ENCODE peak calls at places on chromosomes 4 and X, in eight cellular contexts. N, U, Y, Z, X, P, M and I are unnamed samples.

GRCh38 chr4:18691431-18692200 is 670.1 kb upstream of the LCORL start:
- DNase-seq in X (peak; percentile 17), U (peak; percentile 36), N (no peak), M (no peak), Y (no peak), P (no peak), Z (no peak), I (no peak)

GRCh38 chr4:168575473-168575872 is 78.6 kb downstream of the PALLD start:
- DNase-seq in Y (no peak), P (no peak), N (no peak), M (no peak), U (no peak), X (no peak), Z (no peak), I (no peak)

GRCh38 chr4:115229873-115230272 is 116.5 kb upstream of the NDST4 start:
- DNase-seq in Y (no peak), M (no peak), X (no peak), P (no peak), Z (no peak), U (no peak), N (no peak), I (no peak)

GRCh38 chrX:154779261-154779660 is 16.6 kb downstream of the DKC1 start:
- DNase-seq in N (no peak), M (no peak), X (no peak), Y (no peak), P (no peak), Z (peak; percentile 82), U (no peak), I (no peak)

GRCh38 chr4:87500107-87500462 is 29.1 kb downstream of the SPARCL1 start:
- DNase-seq in P (no peak), N (no peak), U (no peak), Z (no peak), M (no peak), Y (no peak), X (no peak), I (no peak)

GRCh38 chrX:16578218-16578617 is 71.7 kb upstream of the S100G start:
- DNase-seq in M (no peak), X (no peak), Y (no peak), P (no peak), Z (peak; percentile 70), U (peak; percentile 6), N (no peak), I (no peak)

GRCh38 chr4:40516651-40517050 is 113.0 kb downstream of the RBM47 start:
- DNase-seq in N (no peak), X (peak; percentile 30), Z (no peak), M (no peak), Y (no peak), P (no peak), U (no peak), I (no peak)

GRCh38 chrX:123217077-123217476 is 33.0 kb downstream of the GRIA3 start:
- DNase-seq in P (no peak), N (no peak), Y (no peak), M (no peak), U (no peak), X (no peak), Z (peak; percentile 52), I (no peak)

GRCh38 chr4:173005912-173006633 is 162.5 kb upstream of the GALNT7 start:
- DNase-seq in P (no peak), Z (peak; percentile 11), M (no peak), N (no peak), Y (no peak), U (no peak), X (no peak), I (no peak)

GRCh38 chrX:10496345-10496965 is 123.9 kb downstream of the MID1 start:
- DNase-seq in M (no peak), U (no peak), N (no peak), Y (no peak), Z (peak; percentile 87), P (no peak), X (no peak), I (no peak)

GRCh38 chr4:72555377-72555831 is 13.6 kb downstream of the ADAMTS3 start:
- DNase-seq in Z (no peak), N (no peak), X (no peak), U (no peak), P (no peak), Y (no peak), M (no peak), I (no peak)

DNA sequence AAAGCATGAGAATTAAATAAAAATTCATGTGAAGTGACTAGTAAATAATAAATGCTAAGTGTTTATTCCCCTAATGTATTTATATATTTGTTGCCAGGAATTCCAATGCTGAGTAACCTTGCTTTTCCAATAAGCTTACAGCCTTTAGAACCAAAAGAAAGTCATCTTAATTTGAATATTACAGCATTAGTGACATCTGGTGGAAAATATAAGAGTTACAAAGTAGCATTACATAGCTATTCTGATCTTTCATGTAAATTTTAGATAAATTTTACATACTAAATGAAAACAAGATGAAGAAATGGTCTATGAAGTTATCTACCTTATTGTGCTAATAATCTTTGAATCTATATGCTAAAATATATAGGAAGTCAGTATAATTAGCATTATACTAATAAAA is 10.4 kb downstream of the MAD2L1 start:
- DNase-seq in U (no peak), X (no peak), P (no peak), N (no peak), Z (peak; percentile 54), M (no peak), Y (no peak), I (no peak)
- TF ChIP-seq CTCF in U (no peak), X (no peak), P (no peak), N (peak; percentile 44), Z (peak; percentile 19), M (no peak), Y (no peak), I (no peak)

GRCh38 chr4:6473264-6474052 is 1.0 kb upstream of the PPP2R2C start:
- DNase-seq in Z (no peak), X (no peak), P (no peak), U (no peak), Y (peak; percentile 12), N (no peak), M (no peak), I (no peak)

GRCh38 chr4:6474705-6475457 is 2.5 kb upstream of the PPP2R2C start:
- DNase-seq in X (no peak), N (no peak), Z (no peak), Y (peak; percentile 6), M (no peak), U (no peak), P (no peak), I (no peak)

GRCh38 chr4:6472387-6473263 is at the start of gene PPP2R2C:
- DNase-seq in Y (peak; percentile 14), P (no peak), X (peak; percentile 43), Z (no peak), N (no peak), U (no peak), M (peak; percentile 21), I (no peak)

GRCh38 chr4:6475492-6476020 is 3.1 kb upstream of the PPP2R2C start:
- DNase-seq in M (no peak), X (no peak), P (no peak), N (no peak), Z (no peak), Y (peak; percentile 10), U (no peak), I (no peak)

DNA sequence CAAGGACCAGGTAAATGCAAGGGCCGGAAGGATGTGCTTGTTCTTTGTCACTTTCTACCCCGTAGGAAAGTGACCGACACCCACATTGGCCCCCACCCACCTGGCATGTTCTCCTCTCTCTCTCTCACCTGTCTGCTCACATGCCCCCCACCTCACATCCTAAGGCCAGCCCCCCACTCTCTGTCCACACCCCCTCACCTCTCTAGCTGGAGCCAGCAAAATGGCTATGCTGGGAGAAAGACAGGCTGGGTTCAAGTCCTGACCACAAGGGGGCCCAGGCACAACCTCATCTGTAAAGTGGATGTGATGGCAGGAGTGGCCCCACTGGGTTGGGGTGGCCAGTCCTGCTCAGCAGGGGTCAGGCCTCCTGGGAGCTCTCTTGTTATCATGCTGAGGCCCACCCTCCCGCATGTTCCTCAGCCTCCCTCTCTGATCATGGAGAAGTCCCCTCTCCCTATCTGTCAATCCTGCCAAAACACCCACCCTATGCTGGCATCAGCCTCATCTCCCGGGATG is 1.7 kb upstream of the PPP2R2C start:
- DNase-seq in P (no peak), M (no peak), U (peak; percentile 45), X (peak; percentile 34), Y (peak; percentile 15), Z (peak; percentile 19), N (no peak), I (no peak)
- TF ChIP-seq CTCF in P (no peak), M (no peak), U (peak; percentile 61), X (peak; percentile 34), Y (no peak), Z (peak; percentile 28), N (peak; percentile 22), I (peak; percentile 31)

DNA sequence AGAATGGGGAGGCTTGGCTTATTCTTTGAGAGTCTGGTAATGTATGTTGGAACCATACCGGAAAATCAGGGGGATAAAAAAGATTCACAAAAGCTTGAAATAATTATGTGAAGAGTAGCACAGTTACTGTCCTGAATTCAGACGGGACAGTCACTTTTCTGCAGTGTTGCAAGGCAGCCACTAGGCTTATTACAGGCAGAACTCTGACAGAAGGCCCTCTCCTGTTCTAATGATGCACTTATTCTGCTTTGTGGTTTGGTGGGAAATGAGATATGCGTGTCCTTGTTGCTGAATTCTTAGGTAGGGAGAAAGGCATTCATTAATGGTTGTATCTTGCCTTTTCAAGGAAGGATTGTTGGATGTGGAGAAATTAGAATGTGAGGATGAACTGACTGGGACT is 37.2 kb downstream of the GUCY1B1 start:
- DNase-seq in Z (peak; percentile 28), Y (no peak), N (no peak), M (no peak), U (no peak), P (no peak), X (no peak), I (no peak)
- TF ChIP-seq CTCF in Z (peak; percentile 58), Y (peak; percentile 20), N (peak; percentile 42), M (no peak), U (peak; percentile 58), P (no peak), X (no peak), I (no peak)

GRCh38 chr4:20301161-20301560 is 49.5 kb downstream of the SLIT2 start:
- DNase-seq in M (no peak), N (no peak), P (no peak), Y (no peak), X (no peak), U (no peak), Z (peak; percentile 37), I (no peak)

GRCh38 chr4:20298986-20299385 is 47.3 kb downstream of the SLIT2 start:
- DNase-seq in X (no peak), Z (peak; percentile 64), U (no peak), P (no peak), Y (no peak), N (no peak), M (no peak), I (no peak)

GRCh38 chr4:20297800-20298199 is 46.1 kb downstream of the SLIT2 start:
- DNase-seq in U (no peak), N (no peak), Z (no peak), M (no peak), X (no peak), Y (no peak), P (no peak), I (no peak)

GRCh38 chr4:20297246-20297645 is 45.5 kb downstream of the SLIT2 start:
- DNase-seq in Z (peak; percentile 44), Y (no peak), U (no peak), N (no peak), X (no peak), P (no peak), M (no peak), I (no peak)

DNA sequence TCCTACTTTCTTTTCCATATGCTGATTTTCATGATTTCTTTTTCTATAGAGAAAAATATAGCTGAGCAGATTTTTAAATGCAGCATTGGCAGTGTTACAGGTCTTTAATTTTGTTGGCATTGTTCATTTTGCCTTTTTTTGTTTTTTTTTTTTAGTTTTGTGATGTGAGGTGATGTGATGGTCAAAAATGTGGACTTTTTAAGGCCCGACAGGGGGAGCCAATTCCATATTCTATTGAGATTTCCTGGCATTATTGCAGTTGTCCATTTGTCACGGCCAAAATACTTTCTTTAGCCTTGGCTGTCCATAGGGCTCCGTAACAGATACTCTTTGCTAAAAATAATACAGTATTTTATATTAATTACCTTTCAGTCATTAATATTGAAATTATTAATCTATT is 47.8 kb downstream of the SLIT2 start:
- DNase-seq in N (no peak), Y (no peak), P (no peak), U (peak; percentile 11), M (no peak), Z (peak; percentile 84), X (peak; percentile 11), I (no peak)
- TF ChIP-seq CTCF in N (peak; percentile 40), Y (no peak), P (no peak), U (peak; percentile 68), M (no peak), Z (peak; percentile 57), X (peak; percentile 29), I (no peak)